ENCODE peak calls at places on chromosomes 11 and 22, in ten cellular contexts. J is Calu3, Y is stomach, W is HFFc6, R is psoas muscle, I is nephron progenitor cell, A is HCT116, B is cardiac fibroblast, V is transverse colon, C is foreskin keratinocyte. O is an unnamed sample.

GRCh38 chr22:23395476-23396361 is 184.4 kb downstream of the IGLL1 start:
- DNase-seq in J (no peak), Y (no peak), W (no peak), R (no peak), I (no peak), A (no peak), B (no peak), V (no peak), C (no peak), O (no peak)

GRCh38 chr11:119721129-119722120 is 7.6 kb downstream of the NECTIN1 start:
- DNase-seq in J (peak), Y (no peak), W (peak), R (no peak), I (peak), A (no peak), B (peak), V (no peak), C (no peak), O (peak)

GRCh38 chr11:117703209-117703608 is 93.8 kb downstream of the DSCAML1 start:
- DNase-seq in J (no peak), Y (no peak), W (no peak), R (no peak), I (no peak), A (no peak), B (no peak), V (no peak), C (no peak), O (no peak)

GRCh38 chr11:8806974-8807373 is 104.0 kb upstream of the AKIP1 start:
- DNase-seq in J (no peak), Y (no peak), W (no peak), R (no peak), I (no peak), A (no peak), B (no peak), V (no peak), C (no peak), O (no peak)

GRCh38 chr22:38504731-38505594 is 1.1 kb downstream of the DDX17 start:
- DNase-seq in J (peak), Y (peak), W (no peak), R (peak), I (peak), A (no peak), B (peak), V (peak), C (peak), O (no peak)

GRCh38 chr11:132187814-132188213 is 817.4 kb downstream of the NTM start:
- DNase-seq in J (no peak), Y (no peak), W (peak), R (no peak), I (no peak), A (no peak), B (peak), V (no peak), C (peak), O (no peak)

GRCh38 chr22:21975273-21975672 is 7.3 kb downstream of the TOP3B start:
- DNase-seq in J (no peak), Y (no peak), W (no peak), R (no peak), I (no peak), A (no peak), B (no peak), V (no peak), C (no peak), O (no peak)

GRCh38 chr11:114280696-114281095 is 15.5 kb upstream of the NNMT start:
- DNase-seq in J (peak), Y (peak), W (peak), R (peak), I (peak), A (peak), B (peak), V (no peak), C (no peak), O (peak)

GRCh38 chr11:111320728-111321568 is 22.6 kb downstream of the POU2AF3 start:
- DNase-seq in J (no peak), Y (peak), W (no peak), R (no peak), I (no peak), A (no peak), B (no peak), V (no peak), C (no peak), O (no peak)

GRCh38 chr22:22103078-22103593 is 120.5 kb upstream of the TOP3B start:
- DNase-seq in J (no peak), Y (no peak), W (peak), R (no peak), I (peak), A (peak), B (no peak), V (no peak), C (no peak), O (no peak)

GRCh38 chr11:19453893-19454292 is 213.1 kb upstream of the E2F8 start:
- DNase-seq in J (no peak), Y (no peak), W (no peak), R (peak), I (no peak), A (no peak), B (peak), V (no peak), C (peak), O (no peak)

GRCh38 chr11:72524711-72525110 is 90.4 kb upstream of the CLPB start:
- DNase-seq in J (no peak), Y (no peak), W (peak), R (no peak), I (no peak), A (no peak), B (no peak), V (no peak), C (no peak), O (no peak)

GRCh38 chr11:69563946-69564780 is 76.8 kb upstream of the CCND1 start:
- DNase-seq in J (no peak), Y (no peak), W (peak), R (no peak), I (no peak), A (no peak), B (no peak), V (no peak), C (peak), O (no peak)

GRCh38 chr11:122778148-122778547 is 60.2 kb upstream of the CRTAM start:
- DNase-seq in J (no peak), Y (no peak), W (peak), R (no peak), I (no peak), A (no peak), B (no peak), V (no peak), C (peak), O (no peak)

GRCh38 chr11:11263238-11264030 is 89.6 kb downstream of the CSNK2A3 start:
- DNase-seq in J (no peak), Y (no peak), W (no peak), R (no peak), I (peak), A (no peak), B (peak), V (no peak), C (peak), O (peak)

GRCh38 chr22:46649176-46650077 is 29.2 kb downstream of the GRAMD4 start:
- DNase-seq in J (no peak), Y (peak), W (no peak), R (no peak), I (no peak), A (no peak), B (peak), V (no peak), C (no peak), O (no peak)

GRCh38 chr11:119774180-119774763 is 45.3 kb upstream of the NECTIN1 start:
- DNase-seq in J (peak), Y (no peak), W (no peak), R (no peak), I (peak), A (no peak), B (peak), V (no peak), C (peak), O (no peak)

GRCh38 chr11:121572581-121573059 is 119.9 kb upstream of the SORL1-AS1 start:
- DNase-seq in J (no peak), Y (no peak), W (no peak), R (no peak), I (no peak), A (no peak), B (no peak), V (no peak), C (no peak), O (no peak)

GRCh38 chr11:116424615-116425261 is 348.0 kb downstream of the BUD13 start:
- DNase-seq in J (no peak), Y (no peak), W (no peak), R (no peak), I (no peak), A (no peak), B (no peak), V (no peak), C (no peak), O (no peak)

GRCh38 chr11:15941206-15941770 is 415.1 kb downstream of the SOX6 start:
- DNase-seq in J (no peak), Y (no peak), W (peak), R (peak), I (peak), A (no peak), B (peak), V (no peak), C (no peak), O (peak)

GRCh38 chr22:46731246-46732040 is 6.6 kb downstream of the CERK start:
- DNase-seq in J (peak), Y (peak), W (no peak), R (peak), I (peak), A (no peak), B (no peak), V (peak), C (peak), O (no peak)

GRCh38 chr22:38317237-38317994 is at the start of gene CSNK1E:
- DNase-seq in J (peak), Y (peak), W (no peak), R (peak), I (peak), A (no peak), B (peak), V (peak), C (peak), O (no peak)

GRCh38 chr22:38066381-38067027 is 9.3 kb downstream of the PICK1 start:
- DNase-seq in J (no peak), Y (no peak), W (no peak), R (no peak), I (no peak), A (no peak), B (no peak), V (no peak), C (no peak), O (no peak)

GRCh38 chr11:135075740-135076139 is 663.7 kb upstream of the B3GAT1 start:
- DNase-seq in J (peak), Y (peak), W (peak), R (peak), I (peak), A (peak), B (peak), V (peak), C (no peak), O (no peak)

GRCh38 chr22:25875461-25875860 is 133.5 kb downstream of the MYO18B start:
- DNase-seq in J (no peak), Y (no peak), W (no peak), R (no peak), I (no peak), A (no peak), B (no peak), V (no peak), C (no peak), O (no peak)

GRCh38 chr11:78224506-78224905 is 35.8 kb downstream of the USP35 start:
- DNase-seq in J (no peak), Y (no peak), W (no peak), R (no peak), I (no peak), A (no peak), B (no peak), V (no peak), C (no peak), O (no peak)

GRCh38 chr11:112555491-112556364 is 295.1 kb upstream of the PLET1 start:
- DNase-seq in J (peak), Y (peak), W (peak), R (peak), I (peak), A (peak), B (peak), V (peak), C (no peak), O (peak)

GRCh38 chr11:12677131-12677530 is 2.9 kb downstream of the TEAD1 start:
- DNase-seq in J (no peak), Y (no peak), W (no peak), R (no peak), I (no peak), A (no peak), B (peak), V (peak), C (no peak), O (no peak)

GRCh38 chr11:64918056-64918455 is 1.0 kb upstream of the ATG2A start:
- DNase-seq in J (no peak), Y (no peak), W (peak), R (no peak), I (no peak), A (no peak), B (peak), V (no peak), C (peak), O (peak)
- TF ChIP-seq CTCF in J (no peak), Y (no peak), W (peak), R (no peak), I (no peak), A (peak), B (peak), V (no peak), C (peak), O (peak)

GRCh38 chr22:50720861-50721844 is 16.9 kb upstream of the ACR start:
- DNase-seq in J (no peak), Y (no peak), W (no peak), R (no peak), I (peak), A (no peak), B (no peak), V (no peak), C (no peak), O (no peak)
- TF ChIP-seq CTCF in J (no peak), Y (no peak), W (no peak), R (no peak), I (no peak), A (no peak), B (no peak), V (no peak), C (no peak), O (no peak)

GRCh38 chr11:100741866-100742625 is 55.0 kb downstream of the ARHGAP42 start:
- DNase-seq in J (no peak), Y (no peak), W (peak), R (no peak), I (no peak), A (no peak), B (no peak), V (no peak), C (no peak), O (no peak)
- TF ChIP-seq CTCF in J (no peak), Y (no peak), W (no peak), R (no peak), I (no peak), A (no peak), B (no peak), V (no peak), C (no peak), O (no peak)

GRCh38 chr22:48979482-48979881 is 848.2 kb downstream of the BRD1 start:
- DNase-seq in J (no peak), Y (no peak), W (no peak), R (no peak), I (no peak), A (peak), B (no peak), V (no peak), C (no peak), O (no peak)
- TF ChIP-seq CTCF in J (peak), Y (no peak), W (no peak), R (no peak), I (no peak), A (peak), B (no peak), V (no peak), C (no peak), O (no peak)

DNA sequence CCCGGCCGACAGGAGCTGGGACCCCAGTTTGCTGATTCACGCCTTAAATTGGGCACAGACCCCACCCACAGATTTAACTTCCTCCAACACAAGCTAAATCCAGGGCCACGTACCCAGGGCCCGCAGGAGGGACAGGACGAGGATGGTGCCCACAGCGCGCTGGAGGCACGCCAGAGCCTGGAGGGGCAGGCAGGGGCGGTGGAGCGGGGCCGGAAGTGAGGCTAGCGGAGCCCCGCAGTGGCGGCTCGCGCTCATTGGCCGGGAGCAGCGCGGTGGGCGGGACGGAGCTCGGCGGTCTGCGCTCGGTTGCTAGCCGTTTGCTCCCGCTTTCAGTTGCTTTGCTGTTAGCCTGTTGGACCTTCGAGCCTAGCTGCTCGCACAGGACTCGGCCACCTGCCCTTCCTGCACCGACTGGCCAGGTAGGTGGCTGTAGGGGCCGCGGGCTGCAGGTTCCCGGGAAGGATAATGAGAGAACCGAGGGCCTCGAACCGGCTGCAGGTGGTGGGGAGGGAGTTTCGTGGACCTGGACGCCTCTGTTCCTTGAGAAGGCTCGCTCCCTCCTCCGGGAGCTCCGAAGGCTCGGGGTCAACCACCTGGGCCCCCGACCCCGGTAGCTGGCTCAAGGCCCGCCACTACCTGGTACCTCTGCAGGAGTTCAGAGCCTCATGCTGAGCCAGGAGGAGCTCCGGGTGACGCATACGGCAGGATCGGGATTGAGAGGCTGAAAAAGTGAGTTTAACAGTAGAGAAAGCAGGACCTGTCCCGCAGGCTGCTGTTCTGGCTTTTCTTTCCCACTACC is at the start of gene CCDC134:
- DNase-seq in J (peak), Y (peak), W (peak), R (peak), I (peak), A (peak), B (peak), V (peak), C (peak), O (peak)
- TF ChIP-seq CTCF in J (no peak), Y (no peak), W (no peak), R (no peak), I (no peak), A (no peak), B (no peak), V (peak), C (no peak), O (no peak)

DNA sequence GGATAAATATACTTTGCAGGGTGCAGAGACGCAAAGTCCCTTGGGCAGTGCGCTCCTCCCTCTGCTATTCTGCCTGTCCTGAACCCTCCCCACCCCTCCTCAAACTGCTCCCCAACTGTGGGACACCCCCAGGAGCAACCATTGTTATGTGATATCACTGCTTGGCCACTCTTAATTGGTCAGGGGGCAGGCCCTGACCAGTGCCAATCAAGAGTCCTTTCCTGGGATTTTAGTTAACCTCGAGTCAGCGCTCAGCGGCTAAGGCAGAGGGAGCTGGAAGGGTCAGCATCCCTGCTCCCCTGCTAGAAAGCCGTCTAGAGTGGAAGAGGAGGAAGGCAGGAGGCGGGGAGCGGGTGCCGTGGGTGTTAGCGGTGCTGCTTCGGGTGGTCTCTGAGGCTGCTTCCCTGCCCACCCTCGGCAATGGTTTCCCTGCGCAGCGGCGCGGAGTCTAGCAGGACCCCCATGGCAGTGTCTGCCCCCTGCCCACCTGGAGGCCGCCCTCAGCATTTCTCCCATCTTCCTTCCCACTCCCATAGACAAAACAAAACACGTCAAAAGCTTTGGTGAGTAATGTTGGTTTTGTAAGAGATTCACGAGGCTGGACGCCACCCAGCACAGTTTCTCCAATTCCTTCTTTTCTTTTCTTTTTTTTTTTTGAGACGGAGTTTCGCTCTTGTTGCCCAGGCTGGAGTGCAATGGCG is 38.4 kb upstream of the A4GALT start:
- DNase-seq in J (no peak), Y (no peak), W (no peak), R (no peak), I (no peak), A (no peak), B (peak), V (no peak), C (no peak), O (no peak)
- TF ChIP-seq CTCF in J (no peak), Y (no peak), W (no peak), R (no peak), I (no peak), A (no peak), B (peak), V (no peak), C (no peak), O (no peak)

GRCh38 chr22:28442264-28442950 is 237.2 kb downstream of the TTC28 start:
- DNase-seq in J (peak), Y (peak), W (peak), R (peak), I (peak), A (peak), B (peak), V (peak), C (peak), O (no peak)
- TF ChIP-seq CTCF in J (peak), Y (peak), W (peak), R (peak), I (peak), A (peak), B (peak), V (peak), C (peak), O (peak)

GRCh38 chr22:42901790-42902508 is 44.9 kb upstream of the ARFGAP3 start:
- DNase-seq in J (no peak), Y (no peak), W (no peak), R (peak), I (no peak), A (no peak), B (no peak), V (no peak), C (no peak), O (no peak)
- TF ChIP-seq CTCF in J (peak), Y (no peak), W (peak), R (peak), I (no peak), A (peak), B (peak), V (peak), C (peak), O (peak)

DNA sequence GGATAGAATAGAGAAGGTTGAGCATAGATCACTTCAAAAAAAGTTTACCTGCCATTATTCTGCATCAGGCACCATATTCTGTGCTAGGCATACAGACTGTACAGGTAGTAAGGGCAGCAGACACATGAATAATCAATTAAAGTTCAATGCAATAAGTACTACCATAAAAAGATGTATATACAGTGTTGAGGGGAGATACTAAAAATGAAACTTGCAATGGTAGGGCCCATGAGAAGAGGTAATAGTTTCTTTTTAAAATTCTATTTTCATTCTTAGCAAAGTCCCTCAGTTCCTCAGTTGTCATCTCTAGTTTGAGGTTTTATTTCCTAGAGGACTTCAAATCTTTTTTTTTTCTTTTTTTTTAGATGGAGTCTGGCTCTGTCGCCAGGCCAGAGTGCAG is 819.9 kb downstream of the FAM181B start:
- DNase-seq in J (no peak), Y (no peak), W (no peak), R (no peak), I (no peak), A (no peak), B (no peak), V (no peak), C (no peak), O (no peak)
- TF ChIP-seq CTCF in J (no peak), Y (no peak), W (no peak), R (no peak), I (no peak), A (no peak), B (no peak), V (no peak), C (no peak), O (no peak)

GRCh38 chr11:64803163-64803845 is at the start of gene MAP4K2:
- DNase-seq in J (peak), Y (peak), W (peak), R (peak), I (peak), A (peak), B (peak), V (peak), C (peak), O (peak)
- TF ChIP-seq CTCF in J (peak), Y (peak), W (peak), R (peak), I (no peak), A (peak), B (no peak), V (no peak), C (peak), O (peak)